ENCODE peak calls at places on chromosomes 3 and 15, in ten cellular contexts. V is effector memory CD4-positive, alpha-beta T cell; W is IMR-90; B is breast epithelium; L is naive thymus-derived CD4-positive, alpha-beta T cell; T is lower lobe of right lung; C is pancreas; I is right lobe of liver; F is heart right ventricle; U is mucosa of descending colon. O is an unnamed sample. For H3K36me3, the result is how much of the 10 kb centered on the place peaks cover.

GRCh38 chr3:129690406-129690805 is 83.9 kb upstream of the PLXND1 start:
- DNase-seq in V (peak), W (peak), B (no peak), L (peak), T (no peak), C (no peak), I (no peak), F (no peak), U (no peak), O (no peak)

GRCh38 chr15:74696398-74696729 is 540 bp upstream of the EDC3 start:
- DNase-seq in V (no peak), W (no peak), B (no peak), L (no peak), T (no peak), C (no peak), I (no peak), F (no peak), U (no peak), O (no peak)

GRCh38 chr3:136778865-136779264 is 26.7 kb upstream of the STAG1 start:
- DNase-seq in V (no peak), W (peak), B (no peak), L (no peak), T (no peak), C (no peak), I (no peak), F (no peak), U (no peak), O (no peak)

GRCh38 chr15:33201376-33202189 is 7.1 kb upstream of the FMN1 start:
- DNase-seq in V (peak), W (peak), B (peak), L (peak), T (peak), C (peak), I (peak), F (no peak), U (peak), O (no peak)

GRCh38 chr3:11603628-11604027 is 40.1 kb downstream of the VGLL4 start:
- DNase-seq in V (no peak), W (peak), B (no peak), L (no peak), T (no peak), C (no peak), I (no peak), F (no peak), U (no peak), O (no peak)

GRCh38 chr15:52427804-52428203 is 100.9 kb downstream of the MYO5A start:
- DNase-seq in V (no peak), W (peak), B (no peak), L (no peak), T (no peak), C (no peak), I (no peak), F (no peak), U (no peak), O (peak)

GRCh38 chr15:101723161-101723873 is 956 bp downstream of the TARS3 start:
- DNase-seq in V (peak), W (peak), B (no peak), L (no peak), T (no peak), C (no peak), I (no peak), F (no peak), U (peak), O (no peak)

GRCh38 chr15:48897144-48897814 is 19.3 kb downstream of the EID1 start:
- DNase-seq in V (no peak), W (peak), B (no peak), L (no peak), T (no peak), C (no peak), I (no peak), F (no peak), U (no peak), O (no peak)

GRCh38 chr3:194572944-194573491 is 60.2 kb downstream of the TMEM44 start:
- DNase-seq in V (no peak), W (peak), B (no peak), L (no peak), T (no peak), C (no peak), I (no peak), F (no peak), U (no peak), O (no peak)

GRCh38 chr3:68088216-68088615 is 433.8 kb upstream of the SUCLG2 start:
- DNase-seq in V (peak), W (no peak), B (no peak), L (peak), T (no peak), C (peak), I (no peak), F (no peak), U (no peak), O (no peak)

GRCh38 chr15:60751985-60752952 is 273.3 kb upstream of the ICE2 start:
- DNase-seq in V (no peak), W (peak), B (peak), L (no peak), T (no peak), C (peak), I (peak), F (peak), U (no peak), O (peak)

GRCh38 chr3:45688194-45688881 is 858 bp upstream of the SACM1L start:
- DNase-seq in V (no peak), W (peak), B (no peak), L (no peak), T (no peak), C (no peak), I (no peak), F (no peak), U (peak), O (no peak)

GRCh38 chr15:70525551-70525950 is 237.8 kb downstream of the UACA start:
- DNase-seq in V (no peak), W (no peak), B (no peak), L (no peak), T (no peak), C (no peak), I (no peak), F (no peak), U (no peak), O (no peak)

GRCh38 chr15:77632760-77633133 is at the start of gene LINGO1:
- DNase-seq in V (no peak), W (no peak), B (no peak), L (no peak), T (no peak), C (peak), I (no peak), F (no peak), U (no peak), O (no peak)

GRCh38 chr15:26157081-26157480 is 294.0 kb upstream of the ATP10A start:
- DNase-seq in V (no peak), W (no peak), B (no peak), L (no peak), T (no peak), C (no peak), I (no peak), F (no peak), U (no peak), O (no peak)

GRCh38 chr3:136949708-136950107 is 8.1 kb upstream of the IL20RB start:
- DNase-seq in V (no peak), W (no peak), B (no peak), L (no peak), T (no peak), C (no peak), I (no peak), F (no peak), U (no peak), O (no peak)

GRCh38 chr3:15360786-15361493 is 28.6 kb upstream of the SH3BP5 start:
- DNase-seq in V (no peak), W (peak), B (no peak), L (no peak), T (no peak), C (no peak), I (no peak), F (no peak), U (no peak), O (no peak)

GRCh38 chr3:175212896-175213295 is 353.8 kb downstream of the NAALADL2 start:
- DNase-seq in V (no peak), W (peak), B (no peak), L (no peak), T (no peak), C (no peak), I (no peak), F (no peak), U (no peak), O (no peak)

GRCh38 chr3:126634803-126635202 is 20.1 kb downstream of the TXNRD3 start:
- DNase-seq in V (no peak), W (no peak), B (no peak), L (no peak), T (no peak), C (no peak), I (no peak), F (no peak), U (no peak), O (no peak)
- H3K36me3 ChIP-seq in V (under half), W (under half), B (under half), L (under half), T (under half), C (under half), I (under half), F (under half), U (under half), O (under half)

DNA sequence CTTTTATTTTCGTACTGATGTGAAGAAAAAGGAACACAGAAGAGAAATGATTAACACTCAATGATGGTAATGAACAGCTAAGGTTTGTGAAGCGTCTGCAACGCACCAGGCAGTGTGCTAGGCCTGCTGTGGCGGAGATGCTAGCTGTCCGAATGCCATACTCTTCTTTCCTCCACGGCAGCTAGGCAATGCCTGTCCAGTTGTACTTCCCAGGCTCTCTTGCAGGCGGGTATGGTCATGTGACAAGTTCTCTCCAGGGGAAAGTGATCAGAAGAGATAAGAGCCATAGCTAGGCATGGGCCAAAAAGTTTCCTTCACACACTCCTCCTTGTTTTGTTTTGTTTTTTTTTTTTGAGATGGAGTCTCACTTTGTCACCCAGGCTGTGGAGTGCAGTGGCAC is 6.7 kb downstream of the TADA3 start:
- DNase-seq in V (no peak), W (no peak), B (no peak), L (no peak), T (no peak), C (no peak), I (no peak), F (no peak), U (no peak), O (no peak)
- H3K36me3 ChIP-seq in V (under half), W (under half), B (under half), L (under half), T (half or more), C (under half), I (half or more), F (under half), U (under half), O (half or more)

GRCh38 chr15:28131400-28131799 is 32.3 kb upstream of the OCA2 start:
- DNase-seq in V (no peak), W (no peak), B (no peak), L (no peak), T (no peak), C (no peak), I (no peak), F (no peak), U (no peak), O (no peak)
- H3K36me3 ChIP-seq in V (under half), W (under half), B (under half), L (under half), T (half or more), C (under half), I (under half), F (under half), U (under half), O (half or more)

GRCh38 chr3:69178100-69178499 is 55.7 kb upstream of the LMOD3 start:
- DNase-seq in V (no peak), W (no peak), B (no peak), L (no peak), T (no peak), C (no peak), I (no peak), F (no peak), U (no peak), O (no peak)

GRCh38 chr3:69181592-69182211 is 59.3 kb upstream of the LMOD3 start:
- DNase-seq in V (no peak), W (peak), B (no peak), L (no peak), T (no peak), C (no peak), I (peak), F (no peak), U (peak), O (no peak)

GRCh38 chr3:69180869-69181591 is 58.6 kb upstream of the LMOD3 start:
- DNase-seq in V (no peak), W (no peak), B (no peak), L (no peak), T (no peak), C (no peak), I (no peak), F (no peak), U (peak), O (no peak)

GRCh38 chr3:69178838-69179739 is 56.7 kb upstream of the LMOD3 start:
- DNase-seq in V (no peak), W (no peak), B (no peak), L (no peak), T (no peak), C (no peak), I (no peak), F (no peak), U (peak), O (no peak)

GRCh38 chr3:69179740-69180372 is 57.5 kb upstream of the LMOD3 start:
- DNase-seq in V (no peak), W (no peak), B (no peak), L (no peak), T (no peak), C (no peak), I (no peak), F (no peak), U (no peak), O (no peak)
- H3K36me3 ChIP-seq in V (half or more), W (under half), B (under half), L (under half), T (half or more), C (under half), I (under half), F (under half), U (under half), O (under half)

DNA sequence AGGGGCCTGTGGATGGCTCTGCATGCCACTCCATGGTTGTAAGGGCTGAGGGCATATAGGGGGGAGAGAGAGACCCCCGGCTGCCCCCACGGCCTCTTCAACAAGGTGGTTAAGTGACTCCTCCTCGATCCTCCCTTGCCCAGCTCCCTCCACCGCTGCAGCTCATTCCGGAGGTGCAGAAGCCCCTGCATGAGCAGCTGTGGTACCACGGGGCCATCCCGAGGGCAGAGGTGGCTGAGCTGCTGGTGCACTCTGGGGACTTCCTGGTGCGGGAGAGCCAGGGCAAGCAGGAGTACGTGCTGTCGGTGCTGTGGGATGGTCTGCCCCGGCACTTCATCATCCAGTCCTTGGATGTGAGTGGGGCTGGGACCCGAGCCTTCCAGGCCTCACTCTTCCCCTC is 6.5 kb downstream of the FES start:
- DNase-seq in V (no peak), W (no peak), B (no peak), L (no peak), T (no peak), C (no peak), I (peak), F (peak), U (no peak), O (no peak)
- H3K36me3 ChIP-seq in V (under half), W (under half), B (under half), L (under half), T (half or more), C (under half), I (under half), F (under half), U (under half), O (half or more)

DNA sequence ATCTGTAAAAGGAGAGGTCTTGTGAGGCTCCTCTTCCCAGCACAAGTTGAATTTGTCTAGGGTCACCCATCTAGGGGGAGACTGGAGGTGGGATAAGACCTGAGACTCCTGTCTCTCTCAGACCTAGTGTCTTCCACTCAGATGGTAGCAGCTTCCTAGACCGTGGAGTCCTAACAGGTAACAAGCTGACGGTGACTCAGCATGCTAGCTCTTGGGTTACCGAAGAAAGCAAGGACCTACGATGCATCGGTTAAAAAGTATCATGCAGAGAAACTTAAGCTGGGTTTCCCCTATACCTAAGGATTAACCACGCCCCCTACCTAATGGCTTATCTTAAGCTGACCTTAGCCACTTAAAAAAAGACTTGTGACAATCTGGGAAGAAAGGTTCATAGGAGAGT is 7.6 kb downstream of the LRRN1 start:
- DNase-seq in V (no peak), W (no peak), B (no peak), L (no peak), T (no peak), C (no peak), I (no peak), F (no peak), U (no peak), O (no peak)
- H3K36me3 ChIP-seq in V (under half), W (under half), B (under half), L (under half), T (under half), C (under half), I (under half), F (under half), U (under half), O (under half)

GRCh38 chr15:44492672-44493071 is 44.3 kb upstream of the EIF3J start:
- DNase-seq in V (no peak), W (no peak), B (no peak), L (no peak), T (no peak), C (no peak), I (no peak), F (no peak), U (no peak), O (no peak)

GRCh38 chr15:44492040-44492439 is 44.9 kb upstream of the EIF3J start:
- DNase-seq in V (no peak), W (no peak), B (no peak), L (no peak), T (no peak), C (no peak), I (no peak), F (no peak), U (no peak), O (no peak)

GRCh38 chr15:44485880-44486279 is 51.1 kb upstream of the EIF3J start:
- DNase-seq in V (no peak), W (no peak), B (no peak), L (no peak), T (no peak), C (no peak), I (no peak), F (no peak), U (no peak), O (no peak)

GRCh38 chr15:44489464-44489863 is 47.5 kb upstream of the EIF3J start:
- DNase-seq in V (no peak), W (peak), B (no peak), L (no peak), T (no peak), C (no peak), I (no peak), F (no peak), U (no peak), O (no peak)

GRCh38 chr15:44490628-44491027 is 46.3 kb upstream of the EIF3J start:
- DNase-seq in V (no peak), W (peak), B (no peak), L (no peak), T (no peak), C (no peak), I (no peak), F (no peak), U (no peak), O (no peak)
- H3K36me3 ChIP-seq in V (under half), W (under half), B (under half), L (under half), T (half or more), C (under half), I (under half), F (under half), U (under half), O (half or more)

GRCh38 chr3:185722920-185723319 is 101.9 kb downstream of the IGF2BP2 start:
- DNase-seq in V (no peak), W (no peak), B (no peak), L (no peak), T (no peak), C (no peak), I (no peak), F (no peak), U (no peak), O (no peak)

GRCh38 chr3:185724761-185725160 is 100.1 kb downstream of the IGF2BP2 start:
- DNase-seq in V (no peak), W (peak), B (no peak), L (no peak), T (no peak), C (no peak), I (no peak), F (no peak), U (no peak), O (no peak)

GRCh38 chr3:185720326-185720725 is 104.5 kb downstream of the IGF2BP2 start:
- DNase-seq in V (no peak), W (no peak), B (no peak), L (no peak), T (no peak), C (no peak), I (no peak), F (no peak), U (no peak), O (no peak)

GRCh38 chr3:185718736-185719456 is 105.9 kb downstream of the IGF2BP2 start:
- DNase-seq in V (no peak), W (no peak), B (no peak), L (no peak), T (no peak), C (no peak), I (no peak), F (no peak), U (no peak), O (no peak)

DNA sequence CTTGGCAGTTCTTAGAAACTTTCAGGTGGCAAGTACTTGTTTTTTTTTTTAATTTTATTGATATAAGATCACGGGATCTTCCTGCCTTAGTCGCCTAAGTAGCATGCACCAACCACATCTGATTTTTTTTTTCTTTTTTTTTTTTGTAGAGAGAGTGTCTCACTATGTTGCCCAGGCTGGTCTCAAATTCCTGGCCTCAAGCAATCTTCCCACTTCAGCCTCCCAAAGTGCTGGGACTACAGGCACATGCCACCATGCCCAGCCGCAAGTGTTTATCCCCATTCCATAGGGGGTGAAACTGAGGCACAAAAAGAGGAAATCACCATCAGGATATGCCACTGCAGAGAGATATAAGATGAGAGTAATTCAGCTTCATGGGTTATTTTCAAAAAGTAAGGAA is 102.9 kb downstream of the IGF2BP2 start:
- DNase-seq in V (no peak), W (no peak), B (no peak), L (no peak), T (no peak), C (no peak), I (no peak), F (no peak), U (no peak), O (no peak)
- H3K36me3 ChIP-seq in V (under half), W (under half), B (under half), L (under half), T (under half), C (under half), I (under half), F (under half), U (under half), O (under half)

GRCh38 chr3:48619541-48620524 is 1.7 kb downstream of the TMEM89 start:
- DNase-seq in V (no peak), W (no peak), B (no peak), L (no peak), T (no peak), C (peak), I (no peak), F (no peak), U (no peak), O (no peak)
- H3K36me3 ChIP-seq in V (under half), W (under half), B (under half), L (under half), T (under half), C (under half), I (under half), F (under half), U (under half), O (under half)

O was measured in left ventricle myocardium inferior.